ENCODE peak calls at places on chromosomes 5 and 9, in seven cellular contexts. H is iris pigment epithelial cell, C is foreskin keratinocyte, P is GM23338, I is GM12865, E is KBM-7, W is fibroblast of pulmonary artery. R is an unnamed sample.

GRCh38 chr5:53406630-53407316 is 73.7 kb upstream of the FST start:
- DNase-seq in C (peak), H (peak), I (no peak), P (no peak), W (peak), E (no peak), R (no peak)

GRCh38 chr5:126483156-126483555 is 59.9 kb downstream of the GRAMD2B start:
- DNase-seq in I (no peak), E (no peak), H (peak), W (peak), C (no peak), P (no peak), R (no peak)

GRCh38 chr5:72837524-72838096 is 21.1 kb downstream of the TNPO1 start:
- DNase-seq in C (no peak), W (no peak), P (no peak), H (no peak), I (no peak), E (no peak), R (no peak)

GRCh38 chr5:41843456-41844112 is 26.6 kb downstream of the OXCT1 start:
- DNase-seq in W (peak), H (peak), I (peak), C (peak), P (peak), E (peak), R (no peak)

GRCh38 chr5:119954106-119954505 is 324.7 kb downstream of the FAM170A start:
- DNase-seq in P (no peak), E (no peak), C (no peak), I (no peak), W (no peak), H (no peak), R (no peak)

GRCh38 chr5:174623018-174623417 is 101.4 kb upstream of the MSX2 start:
- DNase-seq in C (no peak), W (no peak), P (no peak), I (no peak), H (no peak), E (no peak), R (no peak)

GRCh38 chr9:124180557-124180956 is 77.2 kb upstream of the NEK6 start:
- DNase-seq in I (no peak), W (peak), H (peak), E (no peak), C (no peak), P (no peak), R (no peak)

GRCh38 chr9:98347642-98348041 is 92.2 kb upstream of the TBC1D2 start:
- DNase-seq in C (no peak), W (no peak), H (no peak), E (no peak), P (no peak), I (no peak), R (no peak)

GRCh38 chr5:149728303-149728702 is 1.8 kb upstream of the PPARGC1B start:
- DNase-seq in P (no peak), C (peak), I (no peak), H (no peak), W (no peak), E (no peak), R (no peak)

R was measured in kidney.